ENCODE peak calls at places on chromosomes 7 and 10, in eight cellular contexts. One of them, this sample, is unnamed.
A peak's percentile ranks its signal among the peaks of the same experiment; 100 is the strongest.

GRCh38 chr10:5565671-5566581 is 41.2 kb downstream of the CALML3 start:
- DNase-seq in neural progenitor cell: no peak
- DNase-seq in AG10803: peak; percentile 82
- DNase-seq in mammary epithelial cell: peak; percentile 100
- DNase-seq in brain microvascular endothelial cell: peak; percentile 42
- DNase-seq in hepatocyte: no peak
- DNase-seq in SK-N-SH: no peak
- DNase-seq in stomach: peak; percentile 3
- DNase-seq in this sample: no peak

GRCh38 chr7:1558181-1558811 is 2.3 kb upstream of the TMEM184A start:
- DNase-seq in stomach: no peak
- DNase-seq in hepatocyte: peak; percentile 56
- DNase-seq in neural progenitor cell: no peak
- DNase-seq in SK-N-SH: peak; percentile 44
- DNase-seq in brain microvascular endothelial cell: no peak
- DNase-seq in mammary epithelial cell: no peak
- DNase-seq in AG10803: no peak
- DNase-seq in this sample: no peak

GRCh38 chr7:94975316-94975715 is 67.9 kb downstream of the PPP1R9A start:
- DNase-seq in SK-N-SH: no peak
- DNase-seq in hepatocyte: no peak
- DNase-seq in mammary epithelial cell: no peak
- DNase-seq in neural progenitor cell: no peak
- DNase-seq in stomach: no peak
- DNase-seq in AG10803: peak; percentile 41
- DNase-seq in brain microvascular endothelial cell: no peak
- DNase-seq in this sample: no peak

GRCh38 chr10:129035052-129035805 is 431.8 kb upstream of the MGMT start:
- DNase-seq in mammary epithelial cell: no peak
- DNase-seq in hepatocyte: no peak
- DNase-seq in SK-N-SH: no peak
- DNase-seq in stomach: no peak
- DNase-seq in AG10803: peak; percentile 2
- DNase-seq in neural progenitor cell: no peak
- DNase-seq in brain microvascular endothelial cell: no peak
- DNase-seq in this sample: peak; percentile 30

GRCh38 chr7:4045450-4045849 is 636.6 kb upstream of the FOXK1 start:
- DNase-seq in SK-N-SH: no peak
- DNase-seq in AG10803: no peak
- DNase-seq in brain microvascular endothelial cell: no peak
- DNase-seq in stomach: no peak
- DNase-seq in hepatocyte: no peak
- DNase-seq in mammary epithelial cell: no peak
- DNase-seq in neural progenitor cell: no peak
- DNase-seq in this sample: no peak

GRCh38 chr7:98400538-98401427 is at the start of gene BAIAP2L1:
- DNase-seq in SK-N-SH: peak; percentile 100
- DNase-seq in AG10803: peak; percentile 57
- DNase-seq in hepatocyte: peak; percentile 98
- DNase-seq in stomach: peak; percentile 98
- DNase-seq in mammary epithelial cell: peak; percentile 92
- DNase-seq in brain microvascular endothelial cell: peak; percentile 39
- DNase-seq in neural progenitor cell: peak; percentile 96
- DNase-seq in this sample: peak; percentile 93

GRCh38 chr10:13309792-13310191 is 9.9 kb upstream of the PHYH start:
- DNase-seq in brain microvascular endothelial cell: no peak
- DNase-seq in stomach: no peak
- DNase-seq in AG10803: no peak
- DNase-seq in hepatocyte: no peak
- DNase-seq in mammary epithelial cell: no peak
- DNase-seq in SK-N-SH: no peak
- DNase-seq in neural progenitor cell: no peak
- DNase-seq in this sample: no peak

GRCh38 chr10:44196008-44196320 is 188.9 kb downstream of the CXCL12 start:
- DNase-seq in AG10803: no peak
- DNase-seq in brain microvascular endothelial cell: no peak
- DNase-seq in neural progenitor cell: no peak
- DNase-seq in SK-N-SH: no peak
- DNase-seq in hepatocyte: no peak
- DNase-seq in mammary epithelial cell: no peak
- DNase-seq in stomach: no peak
- DNase-seq in this sample: no peak

GRCh38 chr7:107782374-107782773 is 20.6 kb downstream of the SLC26A3 start:
- DNase-seq in mammary epithelial cell: no peak
- DNase-seq in hepatocyte: no peak
- DNase-seq in AG10803: no peak
- DNase-seq in SK-N-SH: no peak
- DNase-seq in neural progenitor cell: no peak
- DNase-seq in brain microvascular endothelial cell: no peak
- DNase-seq in stomach: peak; percentile 72
- DNase-seq in this sample: no peak

GRCh38 chr7:139620676-139621344 is 97.3 kb downstream of the CLEC2L start:
- DNase-seq in neural progenitor cell: peak; percentile 62
- DNase-seq in brain microvascular endothelial cell: no peak
- DNase-seq in stomach: peak; percentile 44
- DNase-seq in hepatocyte: peak; percentile 56
- DNase-seq in SK-N-SH: peak; percentile 67
- DNase-seq in mammary epithelial cell: peak; percentile 40
- DNase-seq in AG10803: no peak
- DNase-seq in this sample: peak; percentile 51

GRCh38 chr10:33376476-33376875 is 42.0 kb upstream of the NRP1 start:
- DNase-seq in AG10803: no peak
- DNase-seq in brain microvascular endothelial cell: no peak
- DNase-seq in SK-N-SH: no peak
- DNase-seq in stomach: no peak
- DNase-seq in hepatocyte: no peak
- DNase-seq in mammary epithelial cell: no peak
- DNase-seq in neural progenitor cell: no peak
- DNase-seq in this sample: no peak

GRCh38 chr7:111953611-111954010 is 252.6 kb downstream of the DOCK4 start:
- DNase-seq in hepatocyte: no peak
- DNase-seq in AG10803: no peak
- DNase-seq in SK-N-SH: peak; percentile 41
- DNase-seq in brain microvascular endothelial cell: no peak
- DNase-seq in mammary epithelial cell: peak; percentile 92
- DNase-seq in neural progenitor cell: peak; percentile 31
- DNase-seq in stomach: no peak
- DNase-seq in this sample: peak; percentile 3

GRCh38 chr7:46391215-46391614 is 470.1 kb upstream of the IGFBP3 start:
- DNase-seq in stomach: no peak
- DNase-seq in SK-N-SH: no peak
- DNase-seq in mammary epithelial cell: no peak
- DNase-seq in hepatocyte: peak; percentile 49
- DNase-seq in AG10803: peak; percentile 91
- DNase-seq in neural progenitor cell: no peak
- DNase-seq in brain microvascular endothelial cell: no peak
- DNase-seq in this sample: no peak

GRCh38 chr10:12434277-12434676 is 84.9 kb downstream of the CAMK1D start:
- DNase-seq in AG10803: no peak
- DNase-seq in brain microvascular endothelial cell: no peak
- DNase-seq in stomach: no peak
- DNase-seq in neural progenitor cell: peak; percentile 10
- DNase-seq in SK-N-SH: no peak
- DNase-seq in hepatocyte: no peak
- DNase-seq in mammary epithelial cell: no peak
- DNase-seq in this sample: no peak

GRCh38 chr10:102420443-102420809 is 210 bp upstream of the FBXL15 start:
- DNase-seq in brain microvascular endothelial cell: no peak
- DNase-seq in hepatocyte: peak; percentile 94
- DNase-seq in AG10803: no peak
- DNase-seq in SK-N-SH: peak; percentile 80
- DNase-seq in stomach: peak; percentile 89
- DNase-seq in neural progenitor cell: peak; percentile 96
- DNase-seq in mammary epithelial cell: no peak
- DNase-seq in this sample: peak; percentile 91

GRCh38 chr10:76115471-76116155 is 684.2 kb downstream of the LRMDA start:
- DNase-seq in stomach: no peak
- DNase-seq in AG10803: no peak
- DNase-seq in hepatocyte: no peak
- DNase-seq in brain microvascular endothelial cell: no peak
- DNase-seq in SK-N-SH: no peak
- DNase-seq in neural progenitor cell: no peak
- DNase-seq in mammary epithelial cell: peak; percentile 17
- DNase-seq in this sample: no peak

GRCh38 chr7:44561962-44562621 is 11.6 kb downstream of the DDX56 start:
- DNase-seq in SK-N-SH: no peak
- DNase-seq in stomach: peak; percentile 47
- DNase-seq in mammary epithelial cell: peak; percentile 31
- DNase-seq in neural progenitor cell: no peak
- DNase-seq in brain microvascular endothelial cell: peak; percentile 47
- DNase-seq in hepatocyte: peak; percentile 89
- DNase-seq in AG10803: peak; percentile 41
- DNase-seq in this sample: peak; percentile 99

GRCh38 chr7:96792115-96792514 is 82.5 kb upstream of the SEM1 start:
- DNase-seq in neural progenitor cell: no peak
- DNase-seq in SK-N-SH: no peak
- DNase-seq in brain microvascular endothelial cell: no peak
- DNase-seq in hepatocyte: no peak
- DNase-seq in AG10803: no peak
- DNase-seq in mammary epithelial cell: no peak
- DNase-seq in stomach: no peak
- DNase-seq in this sample: no peak

GRCh38 chr7:78141533-78142281 is 343.1 kb downstream of the PHTF2 start:
- DNase-seq in SK-N-SH: no peak
- DNase-seq in stomach: no peak
- DNase-seq in neural progenitor cell: no peak
- DNase-seq in hepatocyte: no peak
- DNase-seq in brain microvascular endothelial cell: no peak
- DNase-seq in mammary epithelial cell: no peak
- DNase-seq in AG10803: peak; percentile 84
- DNase-seq in this sample: no peak

GRCh38 chr10:131453772-131454634 is 142.5 kb upstream of the TCERG1L start:
- DNase-seq in stomach: peak; percentile 66
- DNase-seq in neural progenitor cell: peak; percentile 89
- DNase-seq in AG10803: no peak
- DNase-seq in hepatocyte: peak; percentile 88
- DNase-seq in SK-N-SH: peak; percentile 85
- DNase-seq in mammary epithelial cell: no peak
- DNase-seq in brain microvascular endothelial cell: peak; percentile 16
- DNase-seq in this sample: peak; percentile 22
- H3K4me3 ChIP-seq in stomach: peak overlapping the region; percentile 35
- H3K4me3 ChIP-seq in neural progenitor cell: peak overlapping the region; percentile 36
- H3K4me3 ChIP-seq in AG10803: no peak overlapping the region
- H3K4me3 ChIP-seq in hepatocyte: no peak overlapping the region
- H3K4me3 ChIP-seq in SK-N-SH: no peak overlapping the region
- H3K4me3 ChIP-seq in mammary epithelial cell: no peak overlapping the region
- H3K4me3 ChIP-seq in brain microvascular endothelial cell: no peak overlapping the region
- H3K4me3 ChIP-seq in this sample: no peak overlapping the region

GRCh38 chr7:158209435-158209834 is 378.2 kb downstream of the PTPRN2 start:
- DNase-seq in AG10803: no peak
- DNase-seq in hepatocyte: no peak
- DNase-seq in neural progenitor cell: no peak
- DNase-seq in SK-N-SH: no peak
- DNase-seq in mammary epithelial cell: no peak
- DNase-seq in brain microvascular endothelial cell: no peak
- DNase-seq in stomach: no peak
- DNase-seq in this sample: no peak
- H3K4me3 ChIP-seq in AG10803: no peak overlapping the region
- H3K4me3 ChIP-seq in hepatocyte: no peak overlapping the region
- H3K4me3 ChIP-seq in neural progenitor cell: no peak overlapping the region
- H3K4me3 ChIP-seq in SK-N-SH: no peak overlapping the region
- H3K4me3 ChIP-seq in mammary epithelial cell: no peak overlapping the region
- H3K4me3 ChIP-seq in brain microvascular endothelial cell: no peak overlapping the region
- H3K4me3 ChIP-seq in stomach: no peak overlapping the region
- H3K4me3 ChIP-seq in this sample: no peak overlapping the region

DNA sequence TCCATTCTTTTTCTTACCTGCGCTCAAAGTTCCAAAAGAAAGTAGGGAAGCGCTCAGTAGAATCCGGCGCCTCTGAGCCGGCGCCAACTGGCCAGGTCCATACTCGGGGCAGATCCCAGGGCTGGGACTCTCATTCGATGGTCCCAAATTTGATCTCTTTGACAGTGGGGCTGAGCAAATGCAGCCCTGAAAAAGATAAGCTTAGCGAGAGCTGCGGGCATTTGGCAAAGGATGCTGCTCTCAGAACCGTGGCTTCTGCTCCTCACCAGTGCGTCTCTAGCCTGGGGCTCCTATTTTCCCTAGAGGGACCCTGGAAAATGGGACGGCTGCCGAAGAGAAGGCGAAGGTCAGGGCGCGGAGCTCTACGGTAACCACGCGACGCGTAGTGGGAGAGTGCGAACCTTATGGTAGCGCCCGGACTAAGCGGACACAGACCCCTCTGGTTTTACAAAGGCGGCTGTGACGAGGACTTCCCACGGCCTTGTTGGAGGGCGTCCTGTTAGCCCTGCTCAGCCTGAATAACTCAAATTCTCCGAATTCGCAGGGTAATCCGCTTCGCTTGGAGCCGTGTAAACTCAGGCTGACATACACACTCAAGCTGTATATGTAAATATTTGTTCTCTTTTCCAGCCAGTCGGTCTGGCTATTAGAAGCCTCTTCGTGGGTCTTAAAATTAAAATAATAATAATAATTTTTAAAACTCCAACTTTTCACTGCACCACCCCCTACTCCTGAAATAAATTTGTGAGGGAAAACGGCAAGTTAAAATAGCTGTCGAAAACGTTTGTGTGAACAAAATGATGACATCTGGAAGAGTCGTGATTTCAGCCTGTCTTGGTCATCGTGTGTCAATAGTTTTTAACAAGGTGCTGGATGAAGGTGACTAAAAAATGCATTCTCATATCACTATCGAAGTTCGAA is 856 bp upstream of the TBX20 start:
- DNase-seq in SK-N-SH: no peak
- DNase-seq in mammary epithelial cell: no peak
- DNase-seq in brain microvascular endothelial cell: no peak
- DNase-seq in hepatocyte: peak; percentile 28
- DNase-seq in stomach: no peak
- DNase-seq in AG10803: no peak
- DNase-seq in neural progenitor cell: peak; percentile 67
- DNase-seq in this sample: no peak
- H3K4me3 ChIP-seq in SK-N-SH: peak overlapping the region; percentile 76
- H3K4me3 ChIP-seq in mammary epithelial cell: no peak overlapping the region
- H3K4me3 ChIP-seq in brain microvascular endothelial cell: peak overlapping the region; percentile 40
- H3K4me3 ChIP-seq in hepatocyte: peak overlapping the region; percentile 43
- H3K4me3 ChIP-seq in stomach: peak overlapping the region; percentile 51
- H3K4me3 ChIP-seq in AG10803: peak overlapping the region; percentile 53
- H3K4me3 ChIP-seq in neural progenitor cell: peak overlapping the region; percentile 46
- H3K4me3 ChIP-seq in this sample: no peak overlapping the region

GRCh38 chr10:61786728-61787127 is 114.8 kb upstream of the ARID5B start:
- DNase-seq in brain microvascular endothelial cell: peak; percentile 73
- DNase-seq in stomach: no peak
- DNase-seq in mammary epithelial cell: peak; percentile 75
- DNase-seq in SK-N-SH: no peak
- DNase-seq in hepatocyte: no peak
- DNase-seq in AG10803: peak; percentile 82
- DNase-seq in neural progenitor cell: no peak
- DNase-seq in this sample: peak; percentile 7
- H3K4me3 ChIP-seq in brain microvascular endothelial cell: no peak overlapping the region
- H3K4me3 ChIP-seq in stomach: peak overlapping the region; percentile 2
- H3K4me3 ChIP-seq in mammary epithelial cell: peak overlapping the region; percentile 13
- H3K4me3 ChIP-seq in SK-N-SH: no peak overlapping the region
- H3K4me3 ChIP-seq in hepatocyte: no peak overlapping the region
- H3K4me3 ChIP-seq in AG10803: peak overlapping the region; percentile 9
- H3K4me3 ChIP-seq in neural progenitor cell: no peak overlapping the region
- H3K4me3 ChIP-seq in this sample: no peak overlapping the region